ENCODE peak calls at places on chromosomes 2 and 18, in eight cellular contexts. G is NCI-H524; A is ELR; J is H7; Q is non-pigmented ciliary epithelial cell; R is ovary; F is Calu3; W is effector memory CD4-positive, alpha-beta T cell. O is an unnamed sample.

GRCh38 chr18:44685296-44685695 is 4.6 kb downstream of the SETBP1 start:
- DNase-seq in Q (no peak), G (peak), J (no peak), F (no peak), R (no peak), A (no peak), W (no peak), O (no peak)

GRCh38 chr18:49856531-49856930 is 43.2 kb upstream of the ACAA2 start:
- DNase-seq in A (no peak), J (no peak), F (no peak), R (no peak), G (peak), W (no peak), Q (no peak), O (no peak)

GRCh38 chr2:201643216-201643651 is at the start of gene TMEM237:
- DNase-seq in Q (no peak), W (peak), G (no peak), R (no peak), A (peak), J (peak), F (peak), O (peak)

GRCh38 chr2:10039658-10040410 is 3.5 kb upstream of the KLF11 start:
- DNase-seq in A (no peak), F (no peak), R (no peak), Q (no peak), G (no peak), W (no peak), J (no peak), O (no peak)

GRCh38 chr2:146598791-146599190 is 1246.0 kb upstream of the ACVR2A start:
- DNase-seq in F (no peak), W (no peak), G (no peak), Q (no peak), J (no peak), A (no peak), R (no peak), O (no peak)

GRCh38 chr2:237141556-237141955 is 55.9 kb downstream of the COPS8 start:
- DNase-seq in J (no peak), A (peak), F (no peak), G (no peak), R (no peak), W (no peak), Q (no peak), O (no peak)

GRCh38 chr2:98403878-98404277 is 40.8 kb upstream of the INPP4A start:
- DNase-seq in W (no peak), J (no peak), A (no peak), G (no peak), R (no peak), Q (no peak), F (no peak), O (no peak)

GRCh38 chr2:204643326-204643725 is 98.1 kb downstream of the PARD3B start:
- DNase-seq in W (no peak), Q (no peak), A (no peak), G (no peak), J (no peak), F (no peak), R (no peak), O (no peak)

GRCh38 chr18:55213586-55213985 is 254.3 kb upstream of the CCDC68 start:
- DNase-seq in J (no peak), F (no peak), W (no peak), G (no peak), A (no peak), R (no peak), Q (no peak), O (no peak)

GRCh38 chr2:932320-933221 is 18.1 kb upstream of the SNTG2 start:
- DNase-seq in J (peak), A (no peak), Q (no peak), W (no peak), F (no peak), G (no peak), R (no peak), O (no peak)

GRCh38 chr18:8337216-8337615 is 272.0 kb upstream of the RAB12 start:
- DNase-seq in R (no peak), G (no peak), J (no peak), A (no peak), W (no peak), Q (no peak), F (no peak), O (no peak)

GRCh38 chr2:71703981-71704545 is 250.7 kb downstream of the DYSF start:
- DNase-seq in W (no peak), G (no peak), A (no peak), J (no peak), R (no peak), F (no peak), Q (no peak), O (no peak)

GRCh38 chr2:88451647-88452150 is 794 bp downstream of the FOXI3 start:
- DNase-seq in Q (no peak), G (no peak), W (no peak), F (no peak), R (no peak), J (peak), A (no peak), O (no peak)

GRCh38 chr18:3104190-3105054 is 91.5 kb upstream of the LPIN2 start:
- DNase-seq in R (no peak), Q (peak), G (no peak), W (no peak), F (no peak), J (no peak), A (peak), O (no peak)

GRCh38 chr2:86480105-86480504 is 38.9 kb downstream of the KDM3A start:
- DNase-seq in F (no peak), A (no peak), W (no peak), R (peak), G (no peak), Q (no peak), J (no peak), O (peak)

GRCh38 chr2:20138696-20139095 is 86.2 kb downstream of the SDC1 start:
- DNase-seq in A (no peak), G (no peak), R (no peak), Q (no peak), F (no peak), J (no peak), W (no peak), O (no peak)

GRCh38 chr18:55116855-55117254 is 157.6 kb upstream of the CCDC68 start:
- DNase-seq in G (no peak), R (no peak), A (no peak), Q (no peak), F (no peak), W (no peak), J (no peak), O (no peak)

GRCh38 chr18:13258792-13259385 is 40.3 kb downstream of the LDLRAD4 start:
- DNase-seq in R (no peak), Q (no peak), F (no peak), J (no peak), G (no peak), W (no peak), A (no peak), O (no peak)

O was measured in mucosa of gallbladder.